ENCODE peak calls at places on chromosomes 7 and 10, in four cellular contexts. J, K, S and B are unnamed samples.

GRCh38 chr10:69829792-69830191 is 28.1 kb downstream of the COL13A1 start:
- DNase-seq in K (no peak), J (no peak), S (no peak), B (no peak)

GRCh38 chr7:125147047-125147446 is 217.4 kb upstream of the POT1 start:
- DNase-seq in J (no peak), K (no peak), S (no peak), B (no peak)

GRCh38 chr7:130943336-130943901 is 209.4 kb upstream of the KLF14 start:
- DNase-seq in J (no peak), K (no peak), S (no peak), B (no peak)

GRCh38 chr7:19011212-19011611 is 106.2 kb downstream of the TWIST1 start:
- DNase-seq in K (no peak), J (no peak), S (no peak), B (no peak)

GRCh38 chr10:53140516-53140915 is 367.9 kb upstream of the MBL2 start:
- DNase-seq in S (no peak), K (no peak), J (no peak), B (no peak)

GRCh38 chr7:25496394-25497103 is 268.3 kb upstream of the NPVF start:
- DNase-seq in S (no peak), K (peak), J (peak), B (no peak)

GRCh38 chr7:51121945-51122425 is 194.6 kb downstream of the COBL start:
- DNase-seq in J (no peak), K (no peak), S (no peak), B (no peak)

GRCh38 chr7:98285132-98286092 is 3.9 kb downstream of the BRI3 start:
- DNase-seq in K (no peak), S (no peak), J (no peak), B (no peak)

GRCh38 chr10:110016957-110017514 is 9.3 kb downstream of the ADD3 start:
- DNase-seq in J (no peak), K (no peak), S (no peak), B (no peak)

GRCh38 chr10:77253665-77254064 is 383.9 kb downstream of the KCNMA1 start:
- DNase-seq in J (no peak), K (no peak), S (no peak), B (no peak)
- TF ChIP-seq SPI1 in J (no peak), K (no peak), S (no peak), B (no peak)

GRCh38 chr7:142001163-142001874 is 5.6 kb downstream of the MGAM start:
- DNase-seq in S (no peak), K (no peak), J (no peak), B (no peak)
- TF ChIP-seq SPI1 in S (no peak), K (no peak), J (no peak), B (no peak)

GRCh38 chr10:677750-678661 is 11.5 kb downstream of the DIP2C start:
- DNase-seq in S (no peak), J (no peak), K (no peak), B (no peak)

GRCh38 chr10:680745-681144 is 8.7 kb downstream of the DIP2C start:
- DNase-seq in K (no peak), J (no peak), S (no peak), B (no peak)

GRCh38 chr10:679556-679955 is 9.9 kb downstream of the DIP2C start:
- DNase-seq in K (no peak), S (no peak), J (no peak), B (no peak)

GRCh38 chr10:681670-682318 is 7.7 kb downstream of the DIP2C start:
- DNase-seq in S (no peak), J (no peak), K (no peak), B (no peak)

GRCh38 chr10:680146-680545 is 9.3 kb downstream of the DIP2C start:
- DNase-seq in J (no peak), K (no peak), S (no peak), B (no peak)
- TF ChIP-seq SPI1 in J (no peak), K (no peak), S (no peak), B (no peak)

GRCh38 chr10:79483948-79484347 is 28.4 kb upstream of the EIF5AL1 start:
- DNase-seq in S (no peak), K (no peak), J (no peak), B (no peak)
- TF ChIP-seq SPI1 in S (no peak), K (no peak), J (no peak), B (no peak)

DNA sequence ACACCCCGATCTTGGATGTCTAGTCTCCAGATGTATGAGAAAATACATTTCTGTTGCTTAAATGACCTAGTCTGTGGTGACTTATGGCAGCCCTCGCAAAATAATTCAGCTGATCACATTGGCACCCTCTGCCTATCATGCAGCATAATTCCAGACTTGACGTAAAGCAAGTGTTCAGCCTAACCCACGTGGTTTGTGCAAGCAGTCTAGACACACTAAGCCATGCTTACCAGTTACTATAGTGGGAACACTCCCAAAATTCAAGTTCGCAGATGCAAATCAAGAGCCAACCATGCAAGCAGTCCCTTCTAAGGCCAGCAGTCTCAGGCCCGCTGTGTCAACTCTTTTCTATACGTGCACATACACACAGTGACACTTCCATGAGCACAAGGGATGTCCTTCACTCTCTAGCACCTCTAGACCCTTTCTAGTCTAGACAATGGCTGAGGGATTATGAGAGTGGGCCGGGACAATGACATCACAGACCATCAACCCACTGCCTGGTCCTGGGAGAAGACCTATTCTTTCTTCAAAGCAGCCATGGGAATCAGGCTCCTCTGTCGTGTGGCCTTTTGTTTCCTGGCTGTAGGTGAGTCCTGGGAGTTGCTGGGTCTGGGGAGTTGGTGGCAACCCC is 29.0 kb upstream of the PRSS1 start:
- DNase-seq in K (no peak), J (no peak), S (no peak), B (no peak)
- TF ChIP-seq SPI1 in K (no peak), J (no peak), S (no peak), B (no peak)